ENCODE peak calls at places on chromosomes 4 and X, in nine cellular contexts. X is GM23248; K is HCT116; C is naive thymus-derived CD8-positive, alpha-beta T cell; W is progenitor cell of endocrine pancreas; F is hypothalamus; Y is iPS-NIHi11; H is naive thymus-derived CD4-positive, alpha-beta T cell; Z is NCI-H69. R is an unnamed sample.

GRCh38 chr4:185782523-185782922 is 29.5 kb downstream of the SORBS2 start:
- DNase-seq in X (peak; percentile 6), K (no peak), C (no peak), W (no peak), F (no peak), Y (no peak), H (no peak), Z (no peak), R (no peak)

GRCh38 chrX:15854080-15854655 is 445 bp downstream of the AP1S2 start:
- DNase-seq in X (peak; percentile 44), K (no peak), C (no peak), W (peak; percentile 57), F (no peak), Y (peak; percentile 38), H (peak; percentile 38), Z (peak; percentile 58), R (peak; percentile 29)

GRCh38 chr4:86720508-86721068 is 126.5 kb downstream of the PTPN13 start:
- DNase-seq in X (peak; percentile 56), K (no peak), C (no peak), W (no peak), F (no peak), Y (no peak), H (no peak), Z (no peak), R (no peak)

GRCh38 chrX:39152106-39152649 is 350.9 kb downstream of the MID1IP1 start:
- DNase-seq in X (peak; percentile 22), K (no peak), C (peak; percentile 15), W (peak; percentile 50), F (no peak), Y (peak; percentile 69), H (no peak), Z (peak; percentile 97), R (peak; percentile 18)

GRCh38 chr4:148850257-148850995 is 408.2 kb upstream of the NR3C2 start:
- DNase-seq in X (no peak), K (no peak), C (no peak), W (no peak), F (no peak), Y (no peak), H (no peak), Z (no peak), R (peak; percentile 39)

GRCh38 chr4:89119836-89120235 is 8.5 kb downstream of the TIGD2 start:
- DNase-seq in X (peak; percentile 36), K (no peak), C (no peak), W (no peak), F (no peak), Y (no peak), H (no peak), Z (no peak), R (no peak)

GRCh38 chr4:127188847-127189246 is 443.9 kb upstream of the INTU start:
- DNase-seq in X (no peak), K (peak; percentile 7), C (no peak), W (no peak), F (no peak), Y (no peak), H (no peak), Z (peak; percentile 15), R (no peak)

GRCh38 chrX:101450951-101451350 is 34.3 kb upstream of the ARMCX4 start:
- DNase-seq in X (peak; percentile 53), K (no peak), C (no peak), W (no peak), F (no peak), Y (no peak), H (no peak), Z (no peak), R (no peak)

GRCh38 chr4:165009493-165010227 is 22.1 kb upstream of the TRIM60 start:
- DNase-seq in X (no peak), K (no peak), C (peak; percentile 35), W (no peak), F (no peak), Y (no peak), H (no peak), Z (no peak), R (no peak)

GRCh38 chrX:20571611-20572010 is 304.9 kb upstream of the RPS6KA3 start:
- DNase-seq in X (peak; percentile 33), K (no peak), C (no peak), W (no peak), F (no peak), Y (peak; percentile 5), H (no peak), Z (no peak), R (no peak)

GRCh38 chrX:17737707-17738001 is 361 bp downstream of the SCML1 start:
- DNase-seq in X (no peak), K (no peak), C (no peak), W (no peak), F (no peak), Y (no peak), H (no peak), Z (no peak), R (no peak)

R was measured in HuH-7.5.